ENCODE peak calls at places on chromosomes 11 and 22, in nine cellular contexts. One of them, this sample, is unnamed.
A peak's percentile ranks its signal among the peaks of the same experiment; 100 is the strongest.

GRCh38 chr22:17077255-17077654 is 7.5 kb upstream of the IL17RA start:
- DNase-seq in stimulated activated CD4-positive, alpha-beta T cell treated with anti-CD3 and anti-CD28 coated beads, Interleukin-2, amount 100 ng/mL, for 24 hours: no peak
- DNase-seq in EL: peak; percentile 81
- DNase-seq in ELR: peak; percentile 84
- DNase-seq in activated naive CD4-positive, alpha-beta T cell: no peak
- DNase-seq in GM03348: peak; percentile 68
- DNase-seq in HL-60: no peak
- DNase-seq in HFF-Myc: no peak
- DNase-seq in H4: peak; percentile 48
- DNase-seq in this sample: no peak

GRCh38 chr11:73991471-73992006 is 8.9 kb upstream of the UCP2 start:
- DNase-seq in stimulated activated CD4-positive, alpha-beta T cell treated with anti-CD3 and anti-CD28 coated beads, Interleukin-2, amount 100 ng/mL, for 24 hours: no peak
- DNase-seq in EL: no peak
- DNase-seq in ELR: no peak
- DNase-seq in activated naive CD4-positive, alpha-beta T cell: no peak
- DNase-seq in GM03348: no peak
- DNase-seq in HL-60: no peak
- DNase-seq in HFF-Myc: no peak
- DNase-seq in H4: no peak
- DNase-seq in this sample: peak; percentile 10

GRCh38 chr11:46519351-46519750 is 74.5 kb downstream of the AMBRA1 start:
- DNase-seq in stimulated activated CD4-positive, alpha-beta T cell treated with anti-CD3 and anti-CD28 coated beads, Interleukin-2, amount 100 ng/mL, for 24 hours: no peak
- DNase-seq in EL: no peak
- DNase-seq in ELR: no peak
- DNase-seq in activated naive CD4-positive, alpha-beta T cell: no peak
- DNase-seq in GM03348: no peak
- DNase-seq in HL-60: no peak
- DNase-seq in HFF-Myc: no peak
- DNase-seq in H4: no peak
- DNase-seq in this sample: no peak

GRCh38 chr11:33376331-33377099 is 119.3 kb downstream of the HIPK3 start:
- DNase-seq in stimulated activated CD4-positive, alpha-beta T cell treated with anti-CD3 and anti-CD28 coated beads, Interleukin-2, amount 100 ng/mL, for 24 hours: no peak
- DNase-seq in EL: peak; percentile 46
- DNase-seq in ELR: peak; percentile 49
- DNase-seq in activated naive CD4-positive, alpha-beta T cell: no peak
- DNase-seq in GM03348: peak; percentile 71
- DNase-seq in HL-60: no peak
- DNase-seq in HFF-Myc: no peak
- DNase-seq in H4: no peak
- DNase-seq in this sample: no peak

GRCh38 chr11:112797653-112798293 is 163.4 kb upstream of the NCAM1 start:
- DNase-seq in stimulated activated CD4-positive, alpha-beta T cell treated with anti-CD3 and anti-CD28 coated beads, Interleukin-2, amount 100 ng/mL, for 24 hours: no peak
- DNase-seq in EL: no peak
- DNase-seq in ELR: peak; percentile 10
- DNase-seq in activated naive CD4-positive, alpha-beta T cell: no peak
- DNase-seq in GM03348: peak; percentile 43
- DNase-seq in HL-60: peak; percentile 4
- DNase-seq in HFF-Myc: no peak
- DNase-seq in H4: peak; percentile 78
- DNase-seq in this sample: no peak

GRCh38 chr11:126426820-126427749 is 71.6 kb downstream of the ST3GAL4 start:
- DNase-seq in stimulated activated CD4-positive, alpha-beta T cell treated with anti-CD3 and anti-CD28 coated beads, Interleukin-2, amount 100 ng/mL, for 24 hours: no peak
- DNase-seq in EL: peak; percentile 31
- DNase-seq in ELR: no peak
- DNase-seq in activated naive CD4-positive, alpha-beta T cell: no peak
- DNase-seq in GM03348: no peak
- DNase-seq in HL-60: no peak
- DNase-seq in HFF-Myc: no peak
- DNase-seq in H4: no peak
- DNase-seq in this sample: no peak

GRCh38 chr11:698493-699115 is 3.0 kb downstream of the TMEM80 start:
- DNase-seq in stimulated activated CD4-positive, alpha-beta T cell treated with anti-CD3 and anti-CD28 coated beads, Interleukin-2, amount 100 ng/mL, for 24 hours: no peak
- DNase-seq in EL: no peak
- DNase-seq in ELR: no peak
- DNase-seq in activated naive CD4-positive, alpha-beta T cell: no peak
- DNase-seq in GM03348: no peak
- DNase-seq in HL-60: no peak
- DNase-seq in HFF-Myc: no peak
- DNase-seq in H4: no peak
- DNase-seq in this sample: no peak

GRCh38 chr11:35235498-35235897 is 96.5 kb downstream of the CD44 start:
- DNase-seq in stimulated activated CD4-positive, alpha-beta T cell treated with anti-CD3 and anti-CD28 coated beads, Interleukin-2, amount 100 ng/mL, for 24 hours: no peak
- DNase-seq in EL: no peak
- DNase-seq in ELR: no peak
- DNase-seq in activated naive CD4-positive, alpha-beta T cell: no peak
- DNase-seq in GM03348: no peak
- DNase-seq in HL-60: no peak
- DNase-seq in HFF-Myc: no peak
- DNase-seq in H4: no peak
- DNase-seq in this sample: no peak

GRCh38 chr11:27173545-27173944 is 132.9 kb downstream of the BBOX1 start:
- DNase-seq in stimulated activated CD4-positive, alpha-beta T cell treated with anti-CD3 and anti-CD28 coated beads, Interleukin-2, amount 100 ng/mL, for 24 hours: no peak
- DNase-seq in EL: no peak
- DNase-seq in ELR: no peak
- DNase-seq in activated naive CD4-positive, alpha-beta T cell: no peak
- DNase-seq in GM03348: no peak
- DNase-seq in HL-60: no peak
- DNase-seq in HFF-Myc: no peak
- DNase-seq in H4: no peak
- DNase-seq in this sample: no peak

GRCh38 chr11:125933030-125933813 is 12.6 kb upstream of the VSIG10L2 start:
- DNase-seq in stimulated activated CD4-positive, alpha-beta T cell treated with anti-CD3 and anti-CD28 coated beads, Interleukin-2, amount 100 ng/mL, for 24 hours: no peak
- DNase-seq in EL: no peak
- DNase-seq in ELR: no peak
- DNase-seq in activated naive CD4-positive, alpha-beta T cell: no peak
- DNase-seq in GM03348: no peak
- DNase-seq in HL-60: no peak
- DNase-seq in HFF-Myc: no peak
- DNase-seq in H4: no peak
- DNase-seq in this sample: no peak

GRCh38 chr11:59012942-59013256 is 73.2 kb upstream of the GLYATL1B start:
- DNase-seq in stimulated activated CD4-positive, alpha-beta T cell treated with anti-CD3 and anti-CD28 coated beads, Interleukin-2, amount 100 ng/mL, for 24 hours: no peak
- DNase-seq in EL: no peak
- DNase-seq in ELR: no peak
- DNase-seq in activated naive CD4-positive, alpha-beta T cell: no peak
- DNase-seq in GM03348: no peak
- DNase-seq in HL-60: no peak
- DNase-seq in HFF-Myc: no peak
- DNase-seq in H4: no peak
- DNase-seq in this sample: peak; percentile 68

GRCh38 chr22:30878516-30879365 is 89.8 kb downstream of the MORC2 start:
- DNase-seq in stimulated activated CD4-positive, alpha-beta T cell treated with anti-CD3 and anti-CD28 coated beads, Interleukin-2, amount 100 ng/mL, for 24 hours: no peak
- DNase-seq in EL: peak; percentile 12
- DNase-seq in ELR: no peak
- DNase-seq in activated naive CD4-positive, alpha-beta T cell: no peak
- DNase-seq in GM03348: no peak
- DNase-seq in HL-60: no peak
- DNase-seq in HFF-Myc: no peak
- DNase-seq in H4: no peak
- DNase-seq in this sample: no peak

GRCh38 chr11:61773826-61774225 is 18.6 kb downstream of the TMEM258 start:
- DNase-seq in stimulated activated CD4-positive, alpha-beta T cell treated with anti-CD3 and anti-CD28 coated beads, Interleukin-2, amount 100 ng/mL, for 24 hours: no peak
- DNase-seq in EL: no peak
- DNase-seq in ELR: no peak
- DNase-seq in activated naive CD4-positive, alpha-beta T cell: no peak
- DNase-seq in GM03348: no peak
- DNase-seq in HL-60: no peak
- DNase-seq in HFF-Myc: no peak
- DNase-seq in H4: no peak
- DNase-seq in this sample: no peak

GRCh38 chr11:134571301-134571700 is 159.3 kb upstream of the B3GAT1 start:
- DNase-seq in stimulated activated CD4-positive, alpha-beta T cell treated with anti-CD3 and anti-CD28 coated beads, Interleukin-2, amount 100 ng/mL, for 24 hours: no peak
- DNase-seq in EL: no peak
- DNase-seq in ELR: no peak
- DNase-seq in activated naive CD4-positive, alpha-beta T cell: no peak
- DNase-seq in GM03348: no peak
- DNase-seq in HL-60: no peak
- DNase-seq in HFF-Myc: no peak
- DNase-seq in H4: no peak
- DNase-seq in this sample: no peak

GRCh38 chr11:65492637-65493366 is 6.0 kb upstream of the MALAT1 start:
- DNase-seq in stimulated activated CD4-positive, alpha-beta T cell treated with anti-CD3 and anti-CD28 coated beads, Interleukin-2, amount 100 ng/mL, for 24 hours: peak; percentile 41
- DNase-seq in EL: peak; percentile 89
- DNase-seq in ELR: peak; percentile 85
- DNase-seq in activated naive CD4-positive, alpha-beta T cell: no peak
- DNase-seq in GM03348: peak; percentile 62
- DNase-seq in HL-60: peak; percentile 80
- DNase-seq in HFF-Myc: no peak
- DNase-seq in H4: peak; percentile 78
- DNase-seq in this sample: peak; percentile 75

GRCh38 chr11:70299636-70300035 is 29.1 kb downstream of the PPFIA1 start:
- DNase-seq in stimulated activated CD4-positive, alpha-beta T cell treated with anti-CD3 and anti-CD28 coated beads, Interleukin-2, amount 100 ng/mL, for 24 hours: no peak
- DNase-seq in EL: no peak
- DNase-seq in ELR: no peak
- DNase-seq in activated naive CD4-positive, alpha-beta T cell: no peak
- DNase-seq in GM03348: no peak
- DNase-seq in HL-60: no peak
- DNase-seq in HFF-Myc: no peak
- DNase-seq in H4: no peak
- DNase-seq in this sample: no peak

GRCh38 chr11:23079382-23079813 is 219.1 kb upstream of the CCDC179 start:
- DNase-seq in stimulated activated CD4-positive, alpha-beta T cell treated with anti-CD3 and anti-CD28 coated beads, Interleukin-2, amount 100 ng/mL, for 24 hours: no peak
- DNase-seq in EL: peak; percentile 51
- DNase-seq in ELR: peak; percentile 64
- DNase-seq in activated naive CD4-positive, alpha-beta T cell: no peak
- DNase-seq in GM03348: no peak
- DNase-seq in HL-60: no peak
- DNase-seq in HFF-Myc: peak; percentile 32
- DNase-seq in H4: peak; percentile 20
- DNase-seq in this sample: no peak

GRCh38 chr22:32572741-32573140 is 98.1 kb downstream of the FBXO7 start:
- DNase-seq in stimulated activated CD4-positive, alpha-beta T cell treated with anti-CD3 and anti-CD28 coated beads, Interleukin-2, amount 100 ng/mL, for 24 hours: no peak
- DNase-seq in EL: no peak
- DNase-seq in ELR: no peak
- DNase-seq in activated naive CD4-positive, alpha-beta T cell: no peak
- DNase-seq in GM03348: no peak
- DNase-seq in HL-60: no peak
- DNase-seq in HFF-Myc: no peak
- DNase-seq in H4: no peak
- DNase-seq in this sample: no peak

GRCh38 chr11:18466402-18466801 is 10.7 kb downstream of the LDHAL6A start:
- DNase-seq in stimulated activated CD4-positive, alpha-beta T cell treated with anti-CD3 and anti-CD28 coated beads, Interleukin-2, amount 100 ng/mL, for 24 hours: no peak
- DNase-seq in EL: no peak
- DNase-seq in ELR: no peak
- DNase-seq in activated naive CD4-positive, alpha-beta T cell: no peak
- DNase-seq in GM03348: no peak
- DNase-seq in HL-60: no peak
- DNase-seq in HFF-Myc: no peak
- DNase-seq in H4: no peak
- DNase-seq in this sample: no peak

GRCh38 chr22:44597616-44598015 is 99.6 kb upstream of the RTL6 start:
- DNase-seq in stimulated activated CD4-positive, alpha-beta T cell treated with anti-CD3 and anti-CD28 coated beads, Interleukin-2, amount 100 ng/mL, for 24 hours: no peak
- DNase-seq in EL: peak; percentile 10
- DNase-seq in ELR: no peak
- DNase-seq in activated naive CD4-positive, alpha-beta T cell: no peak
- DNase-seq in GM03348: peak; percentile 31
- DNase-seq in HL-60: no peak
- DNase-seq in HFF-Myc: peak; percentile 93
- DNase-seq in H4: no peak
- DNase-seq in this sample: no peak

This sample was measured in CD14-positive monocyte.